ENCODE peak calls at places on chromosomes 11 and 22, in six cellular contexts. One of them, this sample, is unnamed.

GRCh38 chr11:13384837-13385417 is 78.1 kb downstream of the BTBD10 start:
- DNase-seq in NCI-H524: peak
- DNase-seq in chondrocyte: no peak
- DNase-seq in left cardiac atrium: no peak
- DNase-seq in EL: peak
- DNase-seq in GM04503: no peak
- DNase-seq in this sample: peak

GRCh38 chr22:27970596-27971220 is 51.7 kb upstream of the PITPNB start:
- DNase-seq in NCI-H524: no peak
- DNase-seq in chondrocyte: no peak
- DNase-seq in left cardiac atrium: no peak
- DNase-seq in EL: peak
- DNase-seq in GM04503: no peak
- DNase-seq in this sample: no peak

GRCh38 chr11:35649984-35650383 is 12.6 kb upstream of the TRIM44 start:
- DNase-seq in NCI-H524: no peak
- DNase-seq in chondrocyte: no peak
- DNase-seq in left cardiac atrium: no peak
- DNase-seq in EL: peak
- DNase-seq in GM04503: no peak
- DNase-seq in this sample: no peak

GRCh38 chr11:128200467-128200866 is 386.9 kb downstream of the ETS1 start:
- DNase-seq in NCI-H524: no peak
- DNase-seq in chondrocyte: no peak
- DNase-seq in left cardiac atrium: no peak
- DNase-seq in EL: no peak
- DNase-seq in GM04503: no peak
- DNase-seq in this sample: no peak

GRCh38 chr11:12449961-12450715 is 72.8 kb downstream of the PARVA start:
- DNase-seq in NCI-H524: no peak
- DNase-seq in chondrocyte: no peak
- DNase-seq in left cardiac atrium: no peak
- DNase-seq in EL: peak
- DNase-seq in GM04503: peak
- DNase-seq in this sample: no peak

GRCh38 chr22:29459773-29460172 is 20.2 kb upstream of the NEFH start:
- DNase-seq in NCI-H524: no peak
- DNase-seq in chondrocyte: peak
- DNase-seq in left cardiac atrium: no peak
- DNase-seq in EL: no peak
- DNase-seq in GM04503: no peak
- DNase-seq in this sample: no peak

GRCh38 chr22:43923191-43923590 is 414 bp upstream of the PNPLA3 start:
- DNase-seq in NCI-H524: no peak
- DNase-seq in chondrocyte: no peak
- DNase-seq in left cardiac atrium: no peak
- DNase-seq in EL: peak
- DNase-seq in GM04503: no peak
- DNase-seq in this sample: peak

GRCh38 chr11:45933131-45933821 is 10.8 kb downstream of the LARGE2 start:
- DNase-seq in NCI-H524: no peak
- DNase-seq in chondrocyte: no peak
- DNase-seq in left cardiac atrium: no peak
- DNase-seq in EL: peak
- DNase-seq in GM04503: no peak
- DNase-seq in this sample: no peak

GRCh38 chr22:22895776-22896445 is 8.3 kb downstream of the IGLL5 start:
- DNase-seq in NCI-H524: no peak
- DNase-seq in chondrocyte: no peak
- DNase-seq in left cardiac atrium: no peak
- DNase-seq in EL: no peak
- DNase-seq in GM04503: no peak
- DNase-seq in this sample: no peak

GRCh38 chr11:108967571-108967970 is 302.7 kb downstream of the DDX10 start:
- DNase-seq in NCI-H524: peak
- DNase-seq in chondrocyte: no peak
- DNase-seq in left cardiac atrium: peak
- DNase-seq in EL: no peak
- DNase-seq in GM04503: no peak
- DNase-seq in this sample: no peak

GRCh38 chr11:15710593-15711260 is 596.0 kb downstream of the INSC start:
- DNase-seq in NCI-H524: peak
- DNase-seq in chondrocyte: no peak
- DNase-seq in left cardiac atrium: no peak
- DNase-seq in EL: no peak
- DNase-seq in GM04503: no peak
- DNase-seq in this sample: no peak

This sample was measured in AML-193.